ENCODE peak calls at places on chromosomes 1 and 21, in nine cellular contexts. V is mesendoderm; W is tibial artery; P is effector memory CD4-positive, alpha-beta T cell; G is fibroblast of lung; T is Peyer's patch; M is pancreas; O is psoas muscle; U is aorta. X is an unnamed sample. For H3K27me3, the result is how much of the 10 kb centered on the place peaks cover.

GRCh38 chr1:17355898-17356297 is 16.1 kb upstream of the PADI6 start:
- DNase-seq in V (no peak), W (no peak), P (no peak), G (no peak), T (peak), M (no peak), O (no peak), U (no peak), X (no peak)

GRCh38 chr1:108316545-108316944 is 72.7 kb upstream of the NBPF4 start:
- DNase-seq in V (peak), W (no peak), P (no peak), G (peak), T (no peak), M (no peak), O (no peak), U (no peak), X (no peak)

GRCh38 chr1:175510914-175511313 is 232.5 kb downstream of the TNR start:
- DNase-seq in V (no peak), W (no peak), P (no peak), G (no peak), T (no peak), M (no peak), O (no peak), U (no peak), X (no peak)

GRCh38 chr1:12336436-12336835 is 106.6 kb downstream of the VPS13D start:
- DNase-seq in V (no peak), W (no peak), P (no peak), G (peak), T (no peak), M (peak), O (no peak), U (no peak), X (no peak)

GRCh38 chr1:208238710-208239517 is 5.3 kb downstream of the PLXNA2 start:
- DNase-seq in V (peak), W (no peak), P (no peak), G (peak), T (no peak), M (no peak), O (no peak), U (no peak), X (no peak)

GRCh38 chr1:40612345-40612831 is 53.1 kb downstream of the RIMS3 start:
- DNase-seq in V (peak), W (no peak), P (peak), G (peak), T (peak), M (peak), O (peak), U (no peak), X (peak)

GRCh38 chr1:98373055-98373454 is 288.5 kb upstream of the SNX7 start:
- DNase-seq in V (no peak), W (no peak), P (no peak), G (no peak), T (no peak), M (no peak), O (no peak), U (no peak), X (no peak)

GRCh38 chr1:26161408-26162219 is 2.7 kb downstream of the FAM110D start:
- DNase-seq in V (peak), W (peak), P (no peak), G (peak), T (peak), M (peak), O (peak), U (peak), X (no peak)

GRCh38 chr1:114715952-114716303 is 643 bp downstream of the NRAS start:
- DNase-seq in V (no peak), W (no peak), P (no peak), G (no peak), T (no peak), M (no peak), O (no peak), U (no peak), X (no peak)

GRCh38 chr1:24190970-24191570 is 4.0 kb upstream of the IFNLR1 start:
- DNase-seq in V (no peak), W (no peak), P (no peak), G (no peak), T (no peak), M (no peak), O (no peak), U (no peak), X (no peak)

GRCh38 chr1:115908565-115909334 is 67.6 kb upstream of the SLC22A15 start:
- DNase-seq in V (no peak), W (no peak), P (no peak), G (no peak), T (no peak), M (no peak), O (no peak), U (no peak), X (no peak)

GRCh38 chr1:96703186-96703585 is 18.4 kb upstream of the PTBP2 start:
- DNase-seq in V (no peak), W (no peak), P (no peak), G (peak), T (no peak), M (no peak), O (no peak), U (no peak), X (no peak)

GRCh38 chr1:98496246-98496995 is 165.1 kb upstream of the SNX7 start:
- DNase-seq in V (no peak), W (no peak), P (no peak), G (no peak), T (no peak), M (no peak), O (no peak), U (no peak), X (no peak)

GRCh38 chr1:93061895-93062792 is 16.9 kb upstream of the MTF2 start:
- DNase-seq in V (peak), W (no peak), P (peak), G (peak), T (no peak), M (no peak), O (no peak), U (no peak), X (peak)

GRCh38 chr1:25695066-25695990 is 78.7 kb downstream of the MAN1C1 start:
- DNase-seq in V (peak), W (peak), P (no peak), G (peak), T (no peak), M (peak), O (peak), U (peak), X (no peak)

GRCh38 chr1:85279463-85280080 is 3.1 kb upstream of the BCL10 start:
- DNase-seq in V (no peak), W (no peak), P (no peak), G (no peak), T (no peak), M (no peak), O (no peak), U (no peak), X (no peak)

GRCh38 chr1:22918644-22919043 is 54.0 kb downstream of the LACTBL1 start:
- DNase-seq in V (no peak), W (no peak), P (no peak), G (no peak), T (no peak), M (no peak), O (no peak), U (no peak), X (no peak)

GRCh38 chr1:81920245-81920740 is 119.6 kb downstream of the ADGRL2 start:
- DNase-seq in V (peak), W (peak), P (no peak), G (peak), T (no peak), M (no peak), O (peak), U (peak), X (no peak)

GRCh38 chr1:34122080-34122479 is 43.0 kb downstream of the CSMD2 start:
- DNase-seq in V (no peak), W (no peak), P (no peak), G (no peak), T (no peak), M (no peak), O (no peak), U (no peak), X (no peak)

GRCh38 chr1:111139234-111139955 is 498 bp downstream of the DRAM2 start:
- DNase-seq in V (peak), W (no peak), P (no peak), G (peak), T (no peak), M (peak), O (peak), U (no peak), X (peak)

GRCh38 chr1:196558424-196558823 is 49.8 kb downstream of the KCNT2 start:
- DNase-seq in V (peak), W (no peak), P (no peak), G (peak), T (no peak), M (no peak), O (no peak), U (no peak), X (no peak)

GRCh38 chr21:39106881-39107462 is 76.3 kb downstream of the PSMG1 start:
- DNase-seq in V (no peak), W (peak), P (no peak), G (no peak), T (no peak), M (no peak), O (no peak), U (no peak), X (peak)

GRCh38 chr1:68409426-68409825 is 40.3 kb downstream of the RPE65 start:
- DNase-seq in V (no peak), W (no peak), P (no peak), G (peak), T (no peak), M (no peak), O (no peak), U (no peak), X (no peak)

GRCh38 chr1:170881268-170882265 is 53.8 kb upstream of the MROH9 start:
- DNase-seq in V (peak), W (no peak), P (no peak), G (peak), T (no peak), M (no peak), O (no peak), U (no peak), X (no peak)

GRCh38 chr21:33419538-33420123 is 16.4 kb downstream of the IFNGR2 start:
- DNase-seq in V (no peak), W (no peak), P (no peak), G (peak), T (no peak), M (no peak), O (peak), U (peak), X (no peak)

GRCh38 chr1:230867903-230868735 is at the start of gene C1orf198:
- DNase-seq in V (peak), W (peak), P (peak), G (peak), T (peak), M (peak), O (peak), U (peak), X (peak)

GRCh38 chr1:164272156-164272555 is 286.8 kb upstream of the PBX1 start:
- DNase-seq in V (peak), W (no peak), P (no peak), G (no peak), T (no peak), M (no peak), O (no peak), U (no peak), X (no peak)

GRCh38 chr1:156111355-156111962 is 3.1 kb upstream of the LMNA start:
- DNase-seq in V (no peak), W (no peak), P (no peak), G (no peak), T (no peak), M (no peak), O (no peak), U (no peak), X (no peak)

GRCh38 chr1:17117451-17118265 is 1.6 kb downstream of the PADI2 start:
- DNase-seq in V (no peak), W (no peak), P (no peak), G (no peak), T (no peak), M (peak), O (peak), U (no peak), X (no peak)

GRCh38 chr1:202017385-202018225 is 7.2 kb downstream of the ELF3 start:
- DNase-seq in V (peak), W (no peak), P (no peak), G (no peak), T (peak), M (peak), O (no peak), U (no peak), X (no peak)

GRCh38 chr1:116558140-116558549 is 12.7 kb downstream of the CD58 start:
- DNase-seq in V (no peak), W (no peak), P (no peak), G (no peak), T (no peak), M (no peak), O (no peak), U (no peak), X (no peak)

GRCh38 chr1:151680812-151681211 is 35.8 kb downstream of the CELF3 start:
- DNase-seq in V (no peak), W (no peak), P (no peak), G (peak), T (no peak), M (no peak), O (no peak), U (no peak), X (no peak)

GRCh38 chr1:61241864-61242472 is 159.6 kb downstream of the NFIA start:
- DNase-seq in V (no peak), W (no peak), P (no peak), G (no peak), T (no peak), M (no peak), O (no peak), U (no peak), X (no peak)

GRCh38 chr1:167258858-167259257 is 38.2 kb downstream of the POU2F1 start:
- DNase-seq in V (no peak), W (no peak), P (no peak), G (no peak), T (no peak), M (no peak), O (no peak), U (no peak), X (no peak)
- H3K27me3 ChIP-seq in V (under half), W (under half), P (under half), G (under half), T (under half), M (under half), O (under half), U (under half), X (under half)

DNA sequence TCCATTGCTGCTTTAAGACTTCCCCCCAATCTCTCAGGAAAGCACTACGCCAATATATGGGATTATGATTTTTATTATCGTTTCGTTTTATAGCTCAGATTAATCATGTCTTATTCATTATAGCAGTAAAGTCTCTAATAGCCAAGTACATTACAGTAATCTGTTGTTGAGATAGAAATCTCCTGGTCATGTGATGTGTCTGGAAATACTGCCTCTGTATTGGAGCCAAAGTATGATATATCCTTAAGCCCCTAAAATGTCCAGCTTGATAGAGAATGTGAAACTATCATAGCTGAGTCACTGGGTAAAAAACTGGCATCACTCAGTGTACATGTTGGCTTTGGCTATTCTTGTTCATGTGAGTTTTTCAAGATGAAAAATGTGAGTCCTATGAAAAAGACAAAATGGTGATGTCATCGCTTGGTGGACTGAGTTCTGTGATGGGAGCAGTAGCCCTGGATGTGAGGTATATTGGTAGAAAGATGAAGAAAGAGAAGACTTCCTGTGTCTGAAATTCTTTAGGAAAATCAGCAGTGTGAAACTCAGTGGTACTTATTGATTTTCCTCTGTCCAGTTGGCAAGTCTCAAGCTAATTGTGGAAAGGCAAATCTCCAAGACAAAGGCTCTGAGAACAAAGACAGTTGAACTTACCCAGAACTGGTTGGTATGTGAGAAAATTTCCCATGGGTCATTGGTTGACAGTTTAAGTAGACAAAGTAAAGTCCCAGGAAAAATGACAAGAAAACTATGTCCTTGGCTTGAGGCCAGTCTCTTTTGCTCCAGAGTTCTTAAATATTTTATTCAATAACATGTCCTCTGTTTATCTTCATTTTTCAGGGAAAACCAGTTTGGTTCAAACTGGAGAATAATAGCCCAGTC is 76.2 kb downstream of the BRINP2 start:
- DNase-seq in V (no peak), W (no peak), P (no peak), G (peak), T (no peak), M (no peak), O (no peak), U (no peak), X (no peak)
- H3K27me3 ChIP-seq in V (under half), W (under half), P (under half), G (under half), T (under half), M (under half), O (under half), U (under half), X (under half)

DNA sequence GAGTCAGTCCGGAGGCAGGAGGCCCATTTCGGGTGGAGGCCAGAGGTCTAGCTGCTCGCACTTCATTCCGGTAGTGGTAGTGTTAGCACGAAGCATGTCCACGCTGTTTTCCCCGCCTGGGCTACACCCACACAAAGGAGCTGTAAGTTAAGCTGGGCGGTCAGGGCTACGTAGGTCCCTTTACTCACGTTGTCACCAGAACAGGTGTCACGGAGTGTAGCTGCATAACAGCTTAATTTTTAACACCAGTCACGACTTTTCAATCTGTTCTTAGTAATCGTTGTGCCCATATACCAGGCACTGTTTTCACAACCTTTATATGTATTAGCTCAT is 15.6 kb downstream of the HLX start:
- DNase-seq in V (no peak), W (no peak), P (no peak), G (no peak), T (no peak), M (no peak), O (no peak), U (no peak), X (no peak)
- H3K27me3 ChIP-seq in V (half or more), W (under half), P (under half), G (under half), T (under half), M (under half), O (under half), U (under half), X (under half)

GRCh38 chr21:45060089-45060488 is 14.3 kb upstream of the ADARB1 start:
- DNase-seq in V (no peak), W (peak), P (no peak), G (no peak), T (no peak), M (no peak), O (no peak), U (no peak), X (no peak)
- H3K27me3 ChIP-seq in V (under half), W (under half), P (under half), G (under half), T (under half), M (under half), O (under half), U (under half), X (under half)

DNA sequence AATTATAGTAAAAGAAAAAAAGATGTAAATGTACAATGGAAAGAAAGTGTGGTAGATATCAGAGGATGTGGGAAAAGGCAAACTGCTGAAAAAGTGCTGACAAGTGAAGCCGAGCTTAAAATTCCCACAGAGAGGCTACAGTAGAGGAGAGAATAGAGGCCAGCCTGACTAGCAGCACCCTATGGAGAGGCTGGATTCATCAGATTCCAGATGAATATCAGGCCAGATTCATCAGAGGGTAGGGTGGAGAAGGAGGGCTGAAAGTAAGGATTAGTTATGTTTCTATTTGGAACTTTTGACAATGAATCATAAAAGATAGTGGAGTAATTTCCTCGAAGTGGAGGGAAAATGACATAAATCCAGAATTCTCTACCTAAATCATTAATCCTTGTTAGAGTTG is 60.4 kb upstream of the NEK7 start:
- DNase-seq in V (peak), W (no peak), P (no peak), G (no peak), T (no peak), M (no peak), O (no peak), U (no peak), X (no peak)
- H3K27me3 ChIP-seq in V (under half), W (under half), P (under half), G (under half), T (under half), M (under half), O (under half), U (under half), X (under half)

DNA sequence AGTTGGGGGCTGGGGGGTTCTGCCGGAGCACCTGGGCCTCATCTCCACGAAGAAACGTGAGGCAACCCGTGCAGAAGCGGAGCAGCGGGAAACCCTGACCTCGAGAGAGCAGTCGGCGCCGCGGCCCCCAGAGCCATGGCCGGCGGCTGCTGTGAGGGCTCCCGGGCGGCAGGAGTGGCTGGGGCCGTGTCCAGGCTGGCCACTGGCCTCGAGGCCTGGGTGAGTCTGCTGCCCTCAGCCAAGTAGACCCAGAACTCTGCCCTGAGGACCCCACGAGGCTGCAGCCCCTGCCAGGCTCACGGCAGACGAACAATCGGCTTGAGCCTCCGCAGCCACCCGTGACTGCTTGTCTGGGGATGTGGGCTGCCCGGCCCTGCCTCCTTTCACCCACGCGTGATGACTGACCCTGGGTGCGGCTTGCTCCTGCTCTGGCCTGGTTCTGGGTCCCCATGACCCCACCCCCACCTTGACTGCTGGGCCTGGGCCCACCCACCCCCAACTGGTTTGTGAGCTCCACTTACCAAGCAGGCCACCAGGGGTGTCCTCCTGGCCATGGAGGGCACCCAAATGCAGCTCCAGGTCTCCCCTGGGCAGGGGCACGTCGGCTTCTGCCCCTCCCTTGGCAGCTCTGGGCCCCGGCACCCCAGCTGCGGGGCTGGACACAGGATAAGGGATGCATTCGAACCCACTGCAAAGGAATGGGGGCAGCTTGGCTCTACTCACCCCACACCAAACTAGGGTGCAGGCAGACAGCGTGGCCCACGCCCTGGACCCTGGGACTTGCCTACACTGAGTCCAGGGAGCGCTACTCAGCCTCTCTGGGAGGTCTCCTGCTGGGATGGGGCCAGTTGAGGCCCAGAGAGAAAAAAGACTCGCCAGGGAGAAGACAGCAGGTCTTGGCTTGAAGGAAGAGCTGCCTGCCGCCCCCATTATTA is 34.2 kb downstream of the MORN1 start:
- DNase-seq in V (no peak), W (peak), P (no peak), G (no peak), T (no peak), M (no peak), O (peak), U (peak), X (no peak)
- H3K27me3 ChIP-seq in V (under half), W (under half), P (under half), G (under half), T (under half), M (under half), O (under half), U (under half), X (under half)

GRCh38 chr1:29685387-29685786 is 449.1 kb downstream of the PTPRU start:
- DNase-seq in V (no peak), W (peak), P (no peak), G (no peak), T (no peak), M (no peak), O (no peak), U (no peak), X (no peak)
- H3K27me3 ChIP-seq in V (under half), W (under half), P (under half), G (under half), T (under half), M (under half), O (under half), U (under half), X (under half)

X was measured in CD8-positive, alpha-beta T cell.